ENCODE peak calls at places on chromosomes 6 and 20, in ten cellular contexts. S is myocyte; I is stimulated activated CD8-positive, alpha-beta memory T cell treated with anti-CD3 and anti-CD28 coated beads, Interleukin-4, amount 100 ng/mL, for 1 hour; E is NCI-H2171 treated with DMSO at 0.1 percent for 48 hours; P is NCI-H2081; T is ACHN; A is germinal center; N is progenitor cell of endocrine pancreas; G is T1000; K is epithelial cell of prostate. U is an unnamed sample.

GRCh38 chr20:20480126-20480525 is 112.2 kb downstream of the INSM1 start:
- DNase-seq in I (no peak), T (no peak), P (no peak), G (no peak), S (no peak), A (no peak), E (no peak), N (no peak), K (no peak), U (no peak)

GRCh38 chr20:17611290-17611539 is 41.3 kb downstream of the DSTN start:
- DNase-seq in E (no peak), T (peak), K (no peak), G (no peak), P (no peak), I (no peak), S (no peak), A (no peak), N (no peak), U (peak)

GRCh38 chr6:67663105-67663895 is 971.8 kb upstream of the ADGRB3 start:
- DNase-seq in G (no peak), S (no peak), K (no peak), I (no peak), E (no peak), A (no peak), T (no peak), N (no peak), P (no peak), U (no peak)

GRCh38 chr6:105791569-105792318 is 294.4 kb upstream of the PRDM1 start:
- DNase-seq in P (no peak), A (no peak), G (no peak), K (no peak), T (no peak), I (no peak), S (no peak), E (no peak), N (no peak), U (no peak)

GRCh38 chr6:125102901-125103300 is 50.7 kb upstream of the TPD52L1 start:
- DNase-seq in A (no peak), T (peak), I (no peak), N (no peak), K (no peak), G (no peak), S (peak), P (no peak), E (no peak), U (peak)

GRCh38 chr6:132020138-132020551 is 69.0 kb upstream of the CCN2 start:
- DNase-seq in N (no peak), I (no peak), A (no peak), T (no peak), E (no peak), G (no peak), K (no peak), S (peak), P (no peak), U (no peak)

GRCh38 chr20:53767206-53767924 is 173.7 kb upstream of the ZNF217 start:
- DNase-seq in T (no peak), E (no peak), K (no peak), A (no peak), S (no peak), G (no peak), P (no peak), I (no peak), N (no peak), U (no peak)

GRCh38 chr20:20904171-20904831 is 191.9 kb upstream of the RALGAPA2 start:
- DNase-seq in I (no peak), T (no peak), E (no peak), G (no peak), N (no peak), S (no peak), P (no peak), A (no peak), K (no peak), U (no peak)

GRCh38 chr20:40963505-40963845 is 65.1 kb upstream of the TOP1 start:
- DNase-seq in A (peak), T (no peak), N (no peak), G (no peak), P (no peak), I (no peak), S (no peak), K (no peak), E (no peak), U (no peak)

GRCh38 chr6:137028912-137029311 is 15.9 kb downstream of the IL20RA start:
- DNase-seq in A (no peak), G (no peak), E (no peak), S (no peak), T (no peak), I (no peak), N (no peak), P (no peak), K (no peak), U (no peak)

GRCh38 chr6:36968266-36968977 is 13.9 kb downstream of the PI16 start:
- DNase-seq in G (no peak), T (no peak), P (no peak), S (no peak), I (no peak), E (no peak), A (no peak), N (no peak), K (no peak), U (no peak)

GRCh38 chr6:346389-347030 is 45.0 kb upstream of the IRF4 start:
- DNase-seq in G (no peak), E (no peak), K (no peak), N (no peak), P (no peak), A (no peak), I (no peak), S (no peak), T (no peak), U (no peak)

GRCh38 chr20:16462711-16463110 is 110.5 kb downstream of the KIF16B start:
- DNase-seq in G (no peak), N (no peak), T (no peak), P (peak), K (no peak), S (no peak), A (no peak), I (no peak), E (no peak), U (no peak)

GRCh38 chr20:59220161-59220560 is 56.5 kb downstream of the ZNF831 start:
- DNase-seq in P (no peak), I (no peak), K (no peak), E (no peak), N (no peak), G (no peak), T (no peak), S (no peak), A (no peak), U (no peak)

GRCh38 chr6:109896333-109896732 is 81.8 kb upstream of the GPR6 start:
- DNase-seq in N (no peak), E (no peak), G (no peak), A (no peak), T (no peak), S (no peak), I (no peak), K (no peak), P (no peak), U (no peak)

GRCh38 chr6:134217516-134218140 is 100.3 kb downstream of the SGK1 start:
- DNase-seq in P (no peak), K (no peak), I (no peak), T (no peak), A (no peak), E (no peak), G (no peak), S (no peak), N (no peak), U (no peak)

GRCh38 chr6:71197267-71197666 is 91.3 kb upstream of the OGFRL1 start:
- DNase-seq in K (no peak), E (no peak), G (no peak), P (no peak), T (peak), S (peak), N (no peak), I (no peak), A (no peak), U (no peak)

GRCh38 chr6:12371641-12372146 is 81.5 kb downstream of the EDN1 start:
- DNase-seq in K (no peak), A (no peak), P (no peak), I (no peak), N (no peak), G (no peak), S (no peak), E (no peak), T (peak), U (no peak)

GRCh38 chr20:8967641-8968245 is 101.1 kb upstream of the PLCB4 start:
- DNase-seq in T (no peak), G (no peak), I (no peak), K (no peak), A (no peak), E (no peak), P (no peak), S (no peak), N (no peak), U (no peak)

GRCh38 chr20:18679020-18679419 is 91.2 kb downstream of the DTD1 start:
- DNase-seq in N (no peak), E (peak), G (no peak), P (peak), A (no peak), I (no peak), S (peak), K (no peak), T (no peak), U (no peak)

GRCh38 chr20:62979876-62980373 is 26.8 kb downstream of the BHLHE23 start:
- DNase-seq in I (no peak), G (no peak), K (no peak), N (no peak), S (no peak), A (no peak), P (peak), T (no peak), E (no peak), U (no peak)

GRCh38 chr6:52517502-52518278 is 59.2 kb downstream of the TRAM2 start:
- DNase-seq in S (peak), A (no peak), P (peak), N (no peak), E (no peak), I (no peak), T (peak), G (peak), K (peak), U (peak)

U was measured in SK-MEL-5.